ENCODE peak calls at places on chromosomes 13 and 19, in five cellular contexts. H is tibial nerve, G is A549, I is suprapubic skin, O is sigmoid colon. T is an unnamed sample. For H3K4me1, the result is how much of the 10 kb centered on the place peaks cover.

GRCh38 chr13:33284916-33285315 is 639 bp downstream of the STARD13 start:
- DNase-seq in G (no peak), O (no peak), I (no peak), H (no peak), T (no peak)

GRCh38 chr13:109145631-109146030 is 516.2 kb downstream of the MYO16 start:
- DNase-seq in I (no peak), H (no peak), G (peak), O (no peak), T (peak)

GRCh38 chr13:87128006-87128405 is 543.2 kb upstream of the SLITRK5 start:
- DNase-seq in O (no peak), I (no peak), G (no peak), H (no peak), T (no peak)

GRCh38 chr19:11848594-11849263 is at the start of gene ZNF439:
- DNase-seq in H (peak), G (no peak), I (peak), O (peak), T (peak)

GRCh38 chr19:1131718-1132552 is 28.1 kb downstream of the GPX4 start:
- DNase-seq in H (peak), O (peak), G (no peak), I (peak), T (peak)

GRCh38 chr19:14048439-14049153 is 13.3 kb downstream of the PALM3 start:
- DNase-seq in G (peak), I (no peak), H (no peak), O (no peak), T (peak)

GRCh38 chr19:15702590-15702930 is 25.3 kb upstream of the OR10H2 start:
- DNase-seq in O (peak), H (peak), G (no peak), I (peak), T (peak)

GRCh38 chr13:113557013-113557412 is 27.5 kb upstream of the TFDP1 start:
- DNase-seq in G (no peak), O (no peak), I (peak), H (no peak), T (peak)

GRCh38 chr19:778910-779653 is 18.2 kb upstream of the PTBP1 start:
- DNase-seq in H (peak), I (peak), G (peak), O (peak), T (peak)

GRCh38 chr13:26037302-26037701 is 14.5 kb downstream of the SHISA2 start:
- DNase-seq in I (no peak), H (no peak), O (no peak), G (no peak), T (no peak)

GRCh38 chr13:60612593-60612992 is 215.6 kb downstream of the TDRD3 start:
- DNase-seq in G (no peak), H (no peak), O (no peak), I (no peak), T (no peak)

GRCh38 chr13:42894765-42895181 is 97.3 kb downstream of the EPSTI1 start:
- DNase-seq in I (no peak), H (no peak), G (no peak), O (no peak), T (no peak)

GRCh38 chr13:94640676-94641075 is 39.0 kb downstream of the GPR180 start:
- DNase-seq in H (no peak), I (no peak), G (no peak), O (no peak), T (no peak)

GRCh38 chr13:44448373-44448772 is 74.7 kb downstream of the SERP2 start:
- DNase-seq in G (no peak), I (no peak), H (no peak), O (no peak), T (no peak)

DNA sequence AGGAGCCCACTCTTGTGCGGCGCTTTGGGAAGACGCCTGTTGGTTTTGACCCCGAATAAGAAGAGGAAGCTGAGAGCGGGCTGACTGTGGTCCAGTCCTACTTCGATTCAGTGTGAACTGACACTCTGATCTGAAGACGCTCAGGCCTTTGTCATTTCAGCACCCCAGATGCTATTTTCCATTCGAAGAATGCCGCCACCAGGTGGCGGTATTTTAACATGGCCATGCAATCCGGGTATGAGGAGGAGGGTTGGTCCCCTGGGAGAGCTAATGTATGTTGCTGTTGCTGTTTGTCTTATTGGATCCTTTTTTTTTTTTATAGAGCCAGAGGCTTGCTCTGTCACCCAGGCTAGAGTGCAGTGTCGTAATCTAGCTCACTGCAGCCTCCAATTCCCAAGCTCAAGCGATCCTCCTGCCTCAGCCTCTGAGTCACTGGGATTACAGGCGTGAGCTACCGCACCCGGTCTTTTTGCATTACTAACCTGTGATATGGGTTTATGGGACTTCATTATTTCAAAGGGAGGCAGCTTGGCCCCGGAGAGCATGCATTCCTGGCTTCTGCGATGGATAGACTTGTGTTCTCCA is 803 bp upstream of the TIMM44 start:
- DNase-seq in O (peak), H (peak), I (no peak), G (peak), T (peak)
- TF ChIP-seq CTCF in O (peak), H (peak), I (peak), G (peak), T (peak)

GRCh38 chr19:16886305-16886880 is 2.4 kb upstream of the F2RL3 start:
- DNase-seq in I (no peak), G (no peak), H (no peak), O (peak), T (peak)
- TF ChIP-seq EP300 in I (no peak), G (no peak), H (peak), O (peak), T (peak)

DNA sequence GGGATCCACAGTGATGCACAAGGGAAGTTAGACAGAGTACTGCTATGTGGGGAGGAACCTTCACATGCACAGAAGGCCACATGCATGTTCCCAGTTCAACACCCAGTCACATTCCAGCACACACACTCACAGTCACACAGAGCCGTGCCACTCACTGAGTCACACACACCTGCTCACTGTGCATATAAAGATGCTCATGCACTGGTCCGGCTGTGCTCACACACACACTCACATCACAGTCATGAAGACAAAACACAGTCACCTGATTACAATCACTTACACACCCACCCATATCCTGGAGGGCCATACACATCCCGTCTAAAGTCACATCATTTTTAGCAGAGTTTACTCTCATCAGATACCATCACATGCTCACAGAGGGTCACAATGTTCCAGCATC is 478 bp downstream of the CLC start:
- DNase-seq in I (no peak), O (no peak), G (no peak), H (no peak), T (no peak)
- H3K4me1 ChIP-seq in I (under half), O (under half), G (under half), H (under half), T (under half)

GRCh38 chr19:46412034-46412982 is 1.1 kb downstream of the CCDC8 start:
- DNase-seq in H (no peak), I (no peak), G (no peak), O (no peak), T (no peak)
- TF ChIP-seq CTCF in H (no peak), I (no peak), G (no peak), O (no peak), T (no peak)

GRCh38 chr13:39397221-39397620 is 205.8 kb downstream of the LHFPL6 start:
- DNase-seq in G (no peak), I (no peak), H (no peak), O (no peak), T (no peak)

GRCh38 chr13:39397866-39398265 is 205.1 kb downstream of the LHFPL6 start:
- DNase-seq in G (no peak), H (no peak), O (peak), I (no peak), T (no peak)

GRCh38 chr13:39394811-39395685 is 207.9 kb downstream of the LHFPL6 start:
- DNase-seq in I (no peak), G (no peak), O (no peak), H (no peak), T (no peak)
- TF ChIP-seq EP300 in I (no peak), G (no peak), O (no peak), H (peak), T (no peak)

T was measured in transverse colon.